ENCODE peak calls at places on chromosomes 13 and 19, in six cellular contexts. One of them, this sample, is unnamed.

GRCh38 chr13:36788276-36788675 is 30.7 kb upstream of the RFXAP start:
- DNase-seq in A549: no peak
- DNase-seq in K562: no peak
- DNase-seq in HepG2: no peak
- DNase-seq in GM12878: no peak
- DNase-seq in endothelial cell of umbilical vein: no peak
- DNase-seq in this sample: no peak

GRCh38 chr19:11111117-11111770 is 22.0 kb downstream of the LDLR start:
- DNase-seq in A549: no peak
- DNase-seq in K562: peak
- DNase-seq in HepG2: no peak
- DNase-seq in GM12878: no peak
- DNase-seq in endothelial cell of umbilical vein: no peak
- DNase-seq in this sample: no peak

GRCh38 chr19:11787536-11787935 is 10.8 kb upstream of the ZNF491 start:
- DNase-seq in A549: no peak
- DNase-seq in K562: no peak
- DNase-seq in HepG2: no peak
- DNase-seq in GM12878: no peak
- DNase-seq in endothelial cell of umbilical vein: no peak
- DNase-seq in this sample: no peak

GRCh38 chr19:10749435-10750384 is 31.8 kb downstream of the DNM2 start:
- DNase-seq in A549: no peak
- DNase-seq in K562: no peak
- DNase-seq in HepG2: peak
- DNase-seq in GM12878: no peak
- DNase-seq in endothelial cell of umbilical vein: no peak
- DNase-seq in this sample: no peak

GRCh38 chr13:65926750-65927171 is 1303.4 kb downstream of the PCDH9 start:
- DNase-seq in A549: peak
- DNase-seq in K562: no peak
- DNase-seq in HepG2: peak
- DNase-seq in GM12878: no peak
- DNase-seq in endothelial cell of umbilical vein: no peak
- DNase-seq in this sample: peak

GRCh38 chr13:80083516-80084085 is 257.3 kb downstream of the SPRY2 start:
- DNase-seq in A549: no peak
- DNase-seq in K562: no peak
- DNase-seq in HepG2: no peak
- DNase-seq in GM12878: no peak
- DNase-seq in endothelial cell of umbilical vein: peak
- DNase-seq in this sample: no peak

GRCh38 chr19:33578697-33579096 is 43.1 kb upstream of the CHST8 start:
- DNase-seq in A549: no peak
- DNase-seq in K562: no peak
- DNase-seq in HepG2: no peak
- DNase-seq in GM12878: no peak
- DNase-seq in endothelial cell of umbilical vein: no peak
- DNase-seq in this sample: no peak

GRCh38 chr13:37369618-37370017 is 228.9 kb downstream of the POSTN start:
- DNase-seq in A549: no peak
- DNase-seq in K562: no peak
- DNase-seq in HepG2: no peak
- DNase-seq in GM12878: no peak
- DNase-seq in endothelial cell of umbilical vein: peak
- DNase-seq in this sample: no peak

GRCh38 chr13:67549331-67549730 is 319.2 kb upstream of the PCDH9 start:
- DNase-seq in A549: no peak
- DNase-seq in K562: no peak
- DNase-seq in HepG2: no peak
- DNase-seq in GM12878: no peak
- DNase-seq in endothelial cell of umbilical vein: no peak
- DNase-seq in this sample: peak

GRCh38 chr13:36680918-36681317 is 7.1 kb downstream of the SERTM1 start:
- DNase-seq in A549: no peak
- DNase-seq in K562: no peak
- DNase-seq in HepG2: no peak
- DNase-seq in GM12878: no peak
- DNase-seq in endothelial cell of umbilical vein: no peak
- DNase-seq in this sample: no peak

GRCh38 chr19:19594371-19594770 is 24.1 kb downstream of the PBX4 start:
- DNase-seq in A549: no peak
- DNase-seq in K562: no peak
- DNase-seq in HepG2: no peak
- DNase-seq in GM12878: no peak
- DNase-seq in endothelial cell of umbilical vein: no peak
- DNase-seq in this sample: peak

GRCh38 chr19:49427855-49428546 is 2.8 kb downstream of the GFY start:
- DNase-seq in A549: peak
- DNase-seq in K562: peak
- DNase-seq in HepG2: no peak
- DNase-seq in GM12878: no peak
- DNase-seq in endothelial cell of umbilical vein: no peak
- DNase-seq in this sample: peak

GRCh38 chr13:64371045-64371444 is 2859.1 kb downstream of the PCDH9 start:
- DNase-seq in A549: no peak
- DNase-seq in K562: no peak
- DNase-seq in HepG2: no peak
- DNase-seq in GM12878: no peak
- DNase-seq in endothelial cell of umbilical vein: no peak
- DNase-seq in this sample: no peak

GRCh38 chr19:18157465-18158063 is 4.6 kb downstream of the PIK3R2 start:
- DNase-seq in A549: no peak
- DNase-seq in K562: no peak
- DNase-seq in HepG2: no peak
- DNase-seq in GM12878: no peak
- DNase-seq in endothelial cell of umbilical vein: no peak
- DNase-seq in this sample: no peak

GRCh38 chr19:19050731-19051130 is 13.1 kb upstream of the SLC25A42 start:
- DNase-seq in A549: no peak
- DNase-seq in K562: no peak
- DNase-seq in HepG2: no peak
- DNase-seq in GM12878: no peak
- DNase-seq in endothelial cell of umbilical vein: no peak
- DNase-seq in this sample: no peak

GRCh38 chr13:24233351-24233901 is 72.9 kb downstream of the SPATA13 start:
- DNase-seq in A549: no peak
- DNase-seq in K562: no peak
- DNase-seq in HepG2: no peak
- DNase-seq in GM12878: no peak
- DNase-seq in endothelial cell of umbilical vein: peak
- DNase-seq in this sample: no peak

GRCh38 chr13:97757807-97758206 is 195.7 kb upstream of the IPO5 start:
- DNase-seq in A549: no peak
- DNase-seq in K562: no peak
- DNase-seq in HepG2: no peak
- DNase-seq in GM12878: no peak
- DNase-seq in endothelial cell of umbilical vein: no peak
- DNase-seq in this sample: no peak

GRCh38 chr13:40063278-40063698 is 407.8 kb downstream of the COG6 start:
- DNase-seq in A549: no peak
- DNase-seq in K562: no peak
- DNase-seq in HepG2: no peak
- DNase-seq in GM12878: no peak
- DNase-seq in endothelial cell of umbilical vein: no peak
- DNase-seq in this sample: no peak

GRCh38 chr19:38726284-38726673 is 18.0 kb downstream of the CAPN12 start:
- DNase-seq in A549: no peak
- DNase-seq in K562: no peak
- DNase-seq in HepG2: no peak
- DNase-seq in GM12878: no peak
- DNase-seq in endothelial cell of umbilical vein: no peak
- DNase-seq in this sample: no peak

GRCh38 chr13:97226013-97226412 is 3.9 kb downstream of the MBNL2 start:
- DNase-seq in A549: no peak
- DNase-seq in K562: no peak
- DNase-seq in HepG2: no peak
- DNase-seq in GM12878: no peak
- DNase-seq in endothelial cell of umbilical vein: no peak
- DNase-seq in this sample: no peak

GRCh38 chr13:72643339-72643989 is 84.0 kb downstream of the MZT1 start:
- DNase-seq in A549: peak
- DNase-seq in K562: peak
- DNase-seq in HepG2: peak
- DNase-seq in GM12878: no peak
- DNase-seq in endothelial cell of umbilical vein: peak
- DNase-seq in this sample: peak

GRCh38 chr19:10408511-10409291 is 5.4 kb upstream of the CDC37 start:
- DNase-seq in A549: no peak
- DNase-seq in K562: peak
- DNase-seq in HepG2: no peak
- DNase-seq in GM12878: no peak
- DNase-seq in endothelial cell of umbilical vein: no peak
- DNase-seq in this sample: peak

DNA sequence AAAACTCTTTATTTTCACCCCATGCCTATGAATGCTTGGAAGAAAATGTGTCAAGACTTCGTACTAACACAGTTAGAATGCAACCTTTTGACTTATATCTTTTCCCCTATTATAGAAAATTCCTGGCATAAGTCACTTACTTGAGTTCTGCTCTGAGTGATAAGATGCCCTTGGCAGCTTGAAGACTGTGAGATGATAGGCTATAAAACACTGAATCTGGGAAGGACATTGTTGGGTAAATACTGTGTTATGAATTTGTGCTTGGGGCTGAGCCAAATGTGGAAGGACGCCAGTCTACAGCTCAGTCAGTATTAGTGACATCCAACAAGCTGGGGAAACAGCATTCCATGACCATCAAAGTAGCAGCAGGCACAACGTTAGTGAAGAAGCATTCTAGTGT is 368.0 kb upstream of the SGCG start:
- DNase-seq in A549: no peak
- DNase-seq in K562: no peak
- DNase-seq in HepG2: no peak
- DNase-seq in GM12878: no peak
- DNase-seq in endothelial cell of umbilical vein: peak
- DNase-seq in this sample: no peak
- TF ChIP-seq POLR2A in A549: no peak
- TF ChIP-seq POLR2A in K562: no peak
- TF ChIP-seq POLR2A in HepG2: no peak
- TF ChIP-seq POLR2A in GM12878: no peak
- TF ChIP-seq POLR2A in endothelial cell of umbilical vein: no peak
- TF ChIP-seq POLR2A in this sample: no peak

DNA sequence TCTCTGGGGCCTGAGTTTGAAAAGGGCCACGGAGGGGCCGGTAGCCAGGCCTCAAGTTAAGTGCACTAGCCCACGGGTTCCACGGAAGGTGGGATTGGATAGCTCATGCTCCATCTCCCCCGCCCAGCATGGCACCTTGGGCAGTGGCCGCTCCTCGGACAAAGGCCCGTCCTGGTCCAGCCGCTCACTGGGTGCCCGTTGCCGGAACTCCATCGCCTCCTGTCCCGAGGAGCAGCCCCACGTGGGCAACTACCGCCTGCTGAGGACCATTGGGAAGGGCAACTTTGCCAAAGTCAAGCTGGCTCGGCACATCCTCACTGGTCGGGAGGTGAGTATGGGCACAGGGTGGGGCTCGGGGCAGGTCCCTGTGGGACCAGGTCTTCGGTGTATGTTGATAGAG is 7.8 kb downstream of the MARK4 start:
- DNase-seq in A549: no peak
- DNase-seq in K562: no peak
- DNase-seq in HepG2: no peak
- DNase-seq in GM12878: no peak
- DNase-seq in endothelial cell of umbilical vein: no peak
- DNase-seq in this sample: no peak
- TF ChIP-seq MYC in A549: no peak
- TF ChIP-seq MYC in K562: no peak
- TF ChIP-seq MYC in HepG2: no peak
- TF ChIP-seq MYC in GM12878: no peak
- TF ChIP-seq MYC in endothelial cell of umbilical vein: no peak
- TF ChIP-seq MYC in this sample: no peak

GRCh38 chr19:36573948-36574726 is 1.0 kb upstream of the ZNF529 start:
- DNase-seq in A549: no peak
- DNase-seq in K562: peak
- DNase-seq in HepG2: peak
- DNase-seq in GM12878: no peak
- DNase-seq in endothelial cell of umbilical vein: peak
- DNase-seq in this sample: no peak

GRCh38 chr19:36577271-36577996 is 4.3 kb upstream of the ZNF529 start:
- DNase-seq in A549: no peak
- DNase-seq in K562: no peak
- DNase-seq in HepG2: no peak
- DNase-seq in GM12878: no peak
- DNase-seq in endothelial cell of umbilical vein: no peak
- DNase-seq in this sample: peak

GRCh38 chr19:36572593-36573019 is 486 bp downstream of the ZNF529 start:
- DNase-seq in A549: no peak
- DNase-seq in K562: no peak
- DNase-seq in HepG2: no peak
- DNase-seq in GM12878: no peak
- DNase-seq in endothelial cell of umbilical vein: no peak
- DNase-seq in this sample: no peak

GRCh38 chr19:36574762-36575161 is 1.7 kb upstream of the ZNF529 start:
- DNase-seq in A549: no peak
- DNase-seq in K562: no peak
- DNase-seq in HepG2: no peak
- DNase-seq in GM12878: no peak
- DNase-seq in endothelial cell of umbilical vein: no peak
- DNase-seq in this sample: no peak

DNA sequence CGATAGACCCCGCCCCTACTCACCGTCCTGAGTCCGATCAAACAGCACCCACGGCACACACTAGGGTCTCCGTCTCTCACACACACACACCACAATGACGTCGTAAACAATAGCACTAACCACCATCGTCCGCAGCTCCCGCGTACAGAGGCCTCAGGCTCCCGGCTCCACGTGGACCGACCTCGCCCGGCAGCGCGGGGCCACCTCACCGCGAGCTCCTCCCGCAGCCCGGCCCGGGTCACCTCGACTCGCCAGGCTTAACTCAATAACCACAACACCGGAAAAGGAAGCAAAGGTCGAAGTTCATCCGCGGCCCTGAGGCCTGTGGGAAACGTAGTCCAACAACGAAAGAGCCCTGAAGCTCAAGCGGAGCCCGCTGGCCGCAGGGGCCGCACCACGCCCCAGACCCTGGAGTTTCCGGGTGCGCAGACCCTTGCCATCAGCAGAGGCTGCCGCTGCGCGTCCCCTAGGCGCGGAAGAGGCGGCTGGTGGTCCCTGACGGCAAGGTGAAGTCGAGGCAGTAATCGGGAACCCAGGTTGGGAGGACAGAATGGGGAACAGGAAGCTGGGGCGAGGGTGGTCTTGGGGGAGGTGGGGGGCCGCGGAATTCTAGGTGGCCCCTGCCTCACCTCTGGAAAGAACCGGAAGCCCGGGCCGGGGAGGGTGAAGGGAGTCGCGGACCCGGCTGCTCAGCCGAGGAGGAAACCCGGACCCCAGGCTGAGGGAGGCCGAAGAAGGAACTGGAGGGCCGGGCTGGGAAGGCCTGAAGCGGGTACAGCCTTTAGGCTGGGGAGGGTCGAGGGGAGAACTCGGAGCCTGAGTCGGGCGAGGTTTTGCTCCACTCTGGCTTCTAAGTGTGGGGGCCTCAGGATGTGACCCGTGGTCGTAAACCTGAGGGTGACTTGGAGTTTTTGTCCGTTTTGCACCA is at the start of gene ZNF529:
- DNase-seq in A549: peak
- DNase-seq in K562: peak
- DNase-seq in HepG2: peak
- DNase-seq in GM12878: peak
- DNase-seq in endothelial cell of umbilical vein: peak
- DNase-seq in this sample: peak
- TF ChIP-seq CTCF in A549: no peak
- TF ChIP-seq CTCF in K562: no peak
- TF ChIP-seq CTCF in HepG2: peak
- TF ChIP-seq CTCF in GM12878: no peak
- TF ChIP-seq CTCF in endothelial cell of umbilical vein: no peak
- TF ChIP-seq CTCF in this sample: no peak

GRCh38 chr19:41535029-41535622 is 40.8 kb upstream of the CEACAM21 start:
- DNase-seq in A549: no peak
- DNase-seq in K562: no peak
- DNase-seq in HepG2: no peak
- DNase-seq in GM12878: peak
- DNase-seq in endothelial cell of umbilical vein: peak
- DNase-seq in this sample: no peak
- TF ChIP-seq POLR2A in A549: no peak
- TF ChIP-seq POLR2A in K562: no peak
- TF ChIP-seq POLR2A in HepG2: no peak
- TF ChIP-seq POLR2A in GM12878: no peak
- TF ChIP-seq POLR2A in endothelial cell of umbilical vein: no peak
- TF ChIP-seq POLR2A in this sample: no peak

This sample was measured in NB4.